ENCODE peak calls at places on chromosome 11, in eight cellular contexts. L is AG10803, J is tibial nerve, O is GM12865, A is fibroblast of mammary gland, N is cardiac muscle cell, W is fibroblast of the aortic adventitia, S is A673. F is an unnamed sample.

GRCh38 chr11:110529043-110529442 is 99.3 kb downstream of the FDX1 start:
- DNase-seq in L (peak), J (no peak), O (peak), A (peak), N (peak), W (peak), S (peak), F (peak)

GRCh38 chr11:19498986-19499669 is 213.5 kb upstream of the NAV2 start:
- DNase-seq in L (peak), J (no peak), O (no peak), A (peak), N (peak), W (peak), S (no peak), F (peak)

GRCh38 chr11:116607027-116607426 is 165.8 kb downstream of the BUD13 start:
- DNase-seq in L (no peak), J (no peak), O (no peak), A (no peak), N (no peak), W (no peak), S (no peak), F (no peak)

GRCh38 chr11:57307666-57308270 is 17.0 kb downstream of the TNKS1BP1 start:
- DNase-seq in L (no peak), J (no peak), O (no peak), A (no peak), N (no peak), W (no peak), S (no peak), F (no peak)

GRCh38 chr11:3002346-3002745 is 10.2 kb upstream of the NAP1L4 start:
- DNase-seq in L (no peak), J (no peak), O (no peak), A (no peak), N (no peak), W (no peak), S (no peak), F (no peak)

GRCh38 chr11:73288873-73289707 is 17.0 kb downstream of the P2RY6 start:
- DNase-seq in L (peak), J (peak), O (peak), A (peak), N (peak), W (peak), S (peak), F (peak)

GRCh38 chr11:86639172-86639571 is 33.2 kb downstream of the ME3 start:
- DNase-seq in L (no peak), J (no peak), O (no peak), A (peak), N (no peak), W (no peak), S (no peak), F (no peak)

GRCh38 chr11:33052241-33052640 is 12.9 kb downstream of the TCP11L1 start:
- DNase-seq in L (no peak), J (no peak), O (no peak), A (no peak), N (no peak), W (no peak), S (no peak), F (no peak)

GRCh38 chr11:8038393-8038792 is 42.6 kb upstream of the TUB start:
- DNase-seq in L (no peak), J (no peak), O (no peak), A (no peak), N (no peak), W (no peak), S (no peak), F (no peak)

GRCh38 chr11:44784438-44784760 is 57.6 kb downstream of the TSPAN18 start:
- DNase-seq in L (no peak), J (no peak), O (no peak), A (no peak), N (no peak), W (no peak), S (no peak), F (no peak)

GRCh38 chr11:87455180-87455579 is 417.4 kb downstream of the TMEM135 start:
- DNase-seq in L (no peak), J (no peak), O (no peak), A (no peak), N (no peak), W (no peak), S (no peak), F (no peak)

GRCh38 chr11:13826505-13827278 is 135.8 kb upstream of the SPON1 start:
- DNase-seq in L (no peak), J (no peak), O (no peak), A (peak), N (no peak), W (peak), S (no peak), F (no peak)

GRCh38 chr11:107457205-107457557 is 444 bp downstream of the CWF19L2 start:
- DNase-seq in L (no peak), J (no peak), O (peak), A (peak), N (peak), W (no peak), S (no peak), F (peak)

GRCh38 chr11:95322546-95322945 is 91.5 kb upstream of the SESN3 start:
- DNase-seq in L (peak), J (no peak), O (no peak), A (peak), N (peak), W (peak), S (no peak), F (peak)

GRCh38 chr11:3169235-3169951 is 4.3 kb upstream of the OSBPL5 start:
- DNase-seq in L (peak), J (peak), O (no peak), A (peak), N (peak), W (peak), S (peak), F (peak)

GRCh38 chr11:62919476-62919875 is 1.7 kb downstream of the CHRM1 start:
- DNase-seq in L (no peak), J (no peak), O (no peak), A (no peak), N (no peak), W (no peak), S (no peak), F (no peak)

GRCh38 chr11:74951241-74951640 is 2.2 kb downstream of the SPCS2 start:
- DNase-seq in L (no peak), J (no peak), O (peak), A (no peak), N (no peak), W (no peak), S (no peak), F (no peak)

GRCh38 chr11:2463766-2464277 is 19.0 kb downstream of the KCNQ1 start:
- DNase-seq in L (no peak), J (no peak), O (no peak), A (no peak), N (no peak), W (no peak), S (no peak), F (no peak)

GRCh38 chr11:96483550-96483949 is 93.7 kb downstream of the JRKL start:
- DNase-seq in L (no peak), J (no peak), O (no peak), A (no peak), N (no peak), W (no peak), S (no peak), F (no peak)

GRCh38 chr11:44162662-44163061 is 67.2 kb downstream of the EXT2 start:
- DNase-seq in L (no peak), J (no peak), O (no peak), A (no peak), N (no peak), W (no peak), S (no peak), F (no peak)

GRCh38 chr11:7630002-7630401 is 43.3 kb downstream of the CYB5R2 start:
- DNase-seq in L (peak), J (no peak), O (no peak), A (no peak), N (no peak), W (peak), S (no peak), F (no peak)

GRCh38 chr11:108670381-108670930 is 5.6 kb downstream of the DDX10 start:
- DNase-seq in L (peak), J (no peak), O (no peak), A (peak), N (no peak), W (no peak), S (peak), F (no peak)

GRCh38 chr11:86245369-86246292 is 1.1 kb downstream of the EED start:
- DNase-seq in L (no peak), J (no peak), O (peak), A (peak), N (peak), W (peak), S (peak), F (peak)

GRCh38 chr11:129996113-129996870 is 6.3 kb downstream of the PRDM10 start:
- DNase-seq in L (no peak), J (no peak), O (no peak), A (no peak), N (peak), W (peak), S (peak), F (no peak)

GRCh38 chr11:10314199-10315072 is 9.6 kb downstream of the ADM start:
- DNase-seq in L (peak), J (no peak), O (peak), A (peak), N (peak), W (peak), S (peak), F (peak)

GRCh38 chr11:105344938-105345337 is 205.4 kb upstream of the CARD18 start:
- DNase-seq in L (no peak), J (no peak), O (no peak), A (no peak), N (peak), W (no peak), S (no peak), F (peak)

GRCh38 chr11:75654314-75654713 is 14.5 kb downstream of the MAP6 start:
- DNase-seq in L (peak), J (no peak), O (peak), A (peak), N (no peak), W (peak), S (no peak), F (peak)

GRCh38 chr11:128478305-128478704 is 109.1 kb downstream of the ETS1 start:
- DNase-seq in L (no peak), J (no peak), O (no peak), A (no peak), N (no peak), W (no peak), S (no peak), F (no peak)

GRCh38 chr11:133978816-133979215 is 22.0 kb upstream of the IGSF9B start:
- DNase-seq in L (peak), J (no peak), O (no peak), A (peak), N (no peak), W (no peak), S (no peak), F (no peak)

GRCh38 chr11:112856133-112856532 is 105.1 kb upstream of the NCAM1 start:
- DNase-seq in L (no peak), J (no peak), O (no peak), A (no peak), N (no peak), W (no peak), S (no peak), F (no peak)

GRCh38 chr11:3104051-3104714 is 47.0 kb upstream of the CARS1 start:
- DNase-seq in L (no peak), J (no peak), O (no peak), A (no peak), N (no peak), W (no peak), S (no peak), F (no peak)

GRCh38 chr11:93481279-93481678 is 61.9 kb downstream of the SMCO4 start:
- DNase-seq in L (no peak), J (no peak), O (no peak), A (no peak), N (no peak), W (no peak), S (no peak), F (no peak)

GRCh38 chr11:95248666-95249467 is 17.9 kb upstream of the SESN3 start:
- DNase-seq in L (no peak), J (no peak), O (peak), A (no peak), N (no peak), W (no peak), S (no peak), F (no peak)

DNA sequence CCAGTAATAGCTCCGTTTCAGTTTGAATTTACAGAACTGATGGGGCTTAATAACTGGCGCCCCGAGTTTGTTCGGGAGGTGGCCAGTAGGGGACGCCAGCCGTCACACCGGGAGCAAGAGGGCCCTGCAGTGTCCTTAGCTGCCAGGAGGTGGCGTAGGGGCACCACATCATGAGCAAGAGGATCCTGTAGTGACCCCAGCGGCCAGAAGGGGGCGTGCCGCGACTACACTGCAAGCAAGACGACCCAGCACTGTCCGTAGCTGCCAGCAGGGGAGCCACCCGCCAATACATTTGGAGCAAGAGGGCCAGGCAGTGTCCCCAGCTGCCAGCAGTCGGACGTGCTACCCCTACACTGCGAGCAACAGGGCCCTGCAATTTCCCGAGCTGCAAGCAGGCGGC is 663.7 kb upstream of the B3GAT1 start:
- DNase-seq in L (peak), J (peak), O (peak), A (peak), N (peak), W (peak), S (peak), F (peak)
- TF ChIP-seq CTCF in L (no peak), J (no peak), O (peak), A (peak), N (peak), W (peak), S (peak), F (peak)

DNA sequence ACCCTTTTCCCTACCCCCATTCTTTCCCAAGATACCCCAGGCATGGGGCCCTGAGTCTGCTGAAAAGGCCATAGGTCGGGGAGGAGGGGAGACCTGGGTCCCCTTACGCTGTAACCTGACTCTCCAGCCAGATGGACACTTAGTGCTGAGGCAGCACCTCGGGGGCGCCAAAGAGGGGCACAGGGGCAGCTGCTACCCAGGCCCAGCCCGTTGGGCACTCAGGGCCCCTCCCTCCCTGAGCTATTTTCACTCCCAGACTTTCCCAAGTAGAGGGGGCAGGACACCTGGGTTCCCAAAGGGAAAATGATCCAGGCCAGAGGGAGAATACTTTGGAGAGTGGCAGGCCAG is 933 bp downstream of the ACTN3 start:
- DNase-seq in L (no peak), J (no peak), O (no peak), A (no peak), N (no peak), W (no peak), S (no peak), F (no peak)
- H3K4me3 ChIP-seq in L (no peak), J (no peak), O (no peak), A (no peak), N (peak), W (no peak), S (no peak), F (no peak)

GRCh38 chr11:123478352-123478986 is 48.4 kb downstream of the GRAMD1B start:
- DNase-seq in L (peak), J (no peak), O (peak), A (peak), N (peak), W (peak), S (peak), F (peak)
- TF ChIP-seq CTCF in L (peak), J (peak), O (peak), A (peak), N (peak), W (peak), S (peak), F (peak)

GRCh38 chr11:69915501-69916250 is 96.5 kb upstream of the FGF3 start:
- DNase-seq in L (peak), J (peak), O (peak), A (peak), N (peak), W (peak), S (peak), F (peak)
- H3K4me3 ChIP-seq in L (peak), J (no peak), O (no peak), A (no peak), N (no peak), W (no peak), S (no peak), F (peak)